ENCODE peak calls at places on chromosomes 11 and 22, in nine cellular contexts. S, Q, Z, O, B, T, W, L and Y are unnamed samples.

GRCh38 chr22:49670610-49671330 is 156.9 kb downstream of the BRD1 start:
- DNase-seq in B (no peak), S (no peak), Q (no peak), Z (no peak), W (peak), T (peak), O (peak), L (no peak), Y (no peak)

GRCh38 chr11:43681543-43681942 is 1.0 kb downstream of the HSD17B12 start:
- DNase-seq in W (no peak), T (no peak), S (no peak), Z (peak), O (no peak), Q (peak), B (no peak), L (peak), Y (no peak)

GRCh38 chr11:30463266-30463665 is 122.9 kb downstream of the MPPED2 start:
- DNase-seq in Z (no peak), L (no peak), Q (no peak), O (no peak), T (no peak), S (no peak), W (no peak), B (no peak), Y (no peak)

GRCh38 chr11:2579315-2580060 is 120.3 kb downstream of the KCNQ1OT1 start:
- DNase-seq in O (peak), Z (no peak), W (peak), T (peak), L (no peak), Q (no peak), S (no peak), B (peak), Y (no peak)

GRCh38 chr11:118448294-118448693 is 12.0 kb downstream of the KMT2A start:
- DNase-seq in S (no peak), O (no peak), B (no peak), T (no peak), W (no peak), L (peak), Q (peak), Z (no peak), Y (no peak)

GRCh38 chr11:122697636-122698167 is 42.2 kb downstream of the UBASH3B start:
- DNase-seq in T (no peak), W (no peak), Z (no peak), Q (peak), B (peak), O (no peak), S (no peak), L (peak), Y (no peak)

GRCh38 chr11:104120493-104121200 is 43.3 kb downstream of the PDGFD start:
- DNase-seq in S (no peak), W (no peak), O (no peak), L (no peak), Z (peak), Q (no peak), T (no peak), B (no peak), Y (no peak)

GRCh38 chr11:85823816-85824215 is 12.9 kb upstream of the SYTL2 start:
- DNase-seq in B (no peak), S (no peak), Z (no peak), L (peak), O (no peak), W (no peak), T (no peak), Q (no peak), Y (no peak)

GRCh38 chr11:1125803-1126202 is 31.9 kb upstream of the MUC5AC start:
- DNase-seq in Z (no peak), Q (no peak), W (no peak), S (no peak), O (no peak), L (no peak), B (peak), T (no peak), Y (no peak)

GRCh38 chr22:48926663-48927062 is 901.0 kb downstream of the BRD1 start:
- DNase-seq in Z (no peak), Q (no peak), T (no peak), S (no peak), B (no peak), L (no peak), W (no peak), O (no peak), Y (no peak)

GRCh38 chr22:17638182-17638431 is 450 bp upstream of the BCL2L13 start:
- DNase-seq in Q (no peak), S (no peak), L (no peak), Z (no peak), T (no peak), B (peak), O (no peak), W (peak), Y (no peak)

GRCh38 chr11:9565822-9566560 is 7.5 kb upstream of the WEE1 start:
- DNase-seq in L (peak), Z (peak), O (no peak), T (peak), B (peak), S (peak), Q (peak), W (peak), Y (peak)

GRCh38 chr22:47567741-47568140 is 805.3 kb downstream of the TBC1D22A start:
- DNase-seq in Q (no peak), B (no peak), Z (no peak), O (no peak), S (no peak), T (no peak), L (no peak), W (no peak), Y (no peak)

GRCh38 chr11:83863272-83863671 is 577.1 kb upstream of the CCDC90B start:
- DNase-seq in O (no peak), W (no peak), L (no peak), Z (no peak), B (no peak), T (no peak), Q (no peak), S (no peak), Y (no peak)

GRCh38 chr11:130145975-130146776 is 13.4 kb upstream of the ST14 start:
- DNase-seq in T (peak), Q (no peak), W (no peak), B (no peak), L (no peak), Z (peak), S (peak), O (peak), Y (no peak)

GRCh38 chr11:73404048-73404447 is 27.8 kb downstream of the RELT start:
- DNase-seq in B (peak), L (peak), W (peak), T (peak), O (peak), Z (peak), S (peak), Q (peak), Y (no peak)

GRCh38 chr11:86150826-86151187 is 81.9 kb upstream of the PICALM start:
- DNase-seq in O (no peak), Q (peak), T (no peak), L (no peak), W (no peak), B (no peak), S (no peak), Z (no peak), Y (no peak)

GRCh38 chr11:92152245-92152644 is 72.4 kb upstream of the FAT3 start:
- DNase-seq in B (no peak), S (no peak), O (no peak), Z (peak), L (no peak), Q (no peak), W (no peak), T (no peak), Y (no peak)

GRCh38 chr11:128905345-128906184 is 14.4 kb downstream of the KCNJ5 start:
- DNase-seq in L (peak), Z (peak), Q (peak), W (no peak), O (peak), T (no peak), B (no peak), S (peak), Y (no peak)
- TF ChIP-seq CTCF in L (peak), Z (peak), Q (peak), W (peak), O (peak), T (no peak), B (peak), S (peak), Y (peak)

GRCh38 chr11:116849491-116849890 is 12.1 kb upstream of the APOA1 start:
- DNase-seq in T (no peak), Q (no peak), S (no peak), O (no peak), Z (no peak), B (no peak), L (no peak), W (no peak), Y (no peak)

GRCh38 chr11:116849060-116849459 is 11.6 kb upstream of the APOA1 start:
- DNase-seq in L (no peak), S (no peak), T (no peak), O (no peak), Z (no peak), B (no peak), Q (no peak), W (no peak), Y (no peak)

GRCh38 chr11:116853461-116854073 is 16.1 kb upstream of the APOA1 start:
- DNase-seq in O (no peak), L (peak), Z (no peak), T (no peak), S (peak), Q (peak), B (no peak), W (no peak), Y (peak)

GRCh38 chr11:116852261-116853125 is 15.1 kb upstream of the APOA1 start:
- DNase-seq in Z (no peak), S (no peak), Q (peak), L (peak), W (no peak), O (no peak), T (peak), B (no peak), Y (no peak)

DNA sequence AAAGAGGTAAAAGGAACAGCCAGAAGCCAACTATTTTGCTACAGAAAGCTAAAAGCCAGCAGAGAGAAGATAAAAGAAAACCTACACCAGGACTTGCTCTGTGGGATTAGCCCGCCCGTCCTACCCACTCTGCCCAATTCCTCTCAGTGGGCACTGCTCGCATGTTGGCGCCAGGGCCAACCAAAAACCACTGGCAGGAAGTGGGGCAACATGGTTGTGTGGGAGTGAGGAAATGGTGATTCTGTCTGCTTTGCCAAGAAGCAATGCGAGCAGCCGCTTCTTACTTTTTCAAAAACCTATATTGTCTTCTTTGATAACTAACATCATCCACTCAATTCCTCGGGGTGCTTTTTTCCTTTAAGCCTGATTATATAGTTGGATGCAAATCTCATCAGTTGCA is 14.2 kb upstream of the APOA1 start:
- DNase-seq in B (no peak), W (no peak), S (no peak), Z (no peak), L (no peak), O (peak), Q (peak), T (peak), Y (no peak)
- H3K27ac ChIP-seq in B (no peak), W (no peak), S (no peak), Z (no peak), L (no peak), O (no peak), Q (no peak), T (no peak), Y (peak)

GRCh38 chr11:65625628-65626342 is 10.2 kb downstream of the PCNX3 start:
- DNase-seq in L (no peak), O (peak), B (peak), Z (peak), Q (peak), S (no peak), W (peak), T (no peak), Y (no peak)
- TF ChIP-seq CTCF in L (peak), O (peak), B (peak), Z (peak), Q (peak), S (peak), W (peak), T (peak), Y (peak)

GRCh38 chr22:24011735-24012068 is 598 bp downstream of the CABIN1 start:
- DNase-seq in O (no peak), T (no peak), W (peak), Q (no peak), L (no peak), B (no peak), Z (no peak), S (no peak), Y (no peak)
- H3K27ac ChIP-seq in O (peak), T (peak), W (peak), Q (peak), L (peak), B (peak), Z (peak), S (peak), Y (no peak)

DNA sequence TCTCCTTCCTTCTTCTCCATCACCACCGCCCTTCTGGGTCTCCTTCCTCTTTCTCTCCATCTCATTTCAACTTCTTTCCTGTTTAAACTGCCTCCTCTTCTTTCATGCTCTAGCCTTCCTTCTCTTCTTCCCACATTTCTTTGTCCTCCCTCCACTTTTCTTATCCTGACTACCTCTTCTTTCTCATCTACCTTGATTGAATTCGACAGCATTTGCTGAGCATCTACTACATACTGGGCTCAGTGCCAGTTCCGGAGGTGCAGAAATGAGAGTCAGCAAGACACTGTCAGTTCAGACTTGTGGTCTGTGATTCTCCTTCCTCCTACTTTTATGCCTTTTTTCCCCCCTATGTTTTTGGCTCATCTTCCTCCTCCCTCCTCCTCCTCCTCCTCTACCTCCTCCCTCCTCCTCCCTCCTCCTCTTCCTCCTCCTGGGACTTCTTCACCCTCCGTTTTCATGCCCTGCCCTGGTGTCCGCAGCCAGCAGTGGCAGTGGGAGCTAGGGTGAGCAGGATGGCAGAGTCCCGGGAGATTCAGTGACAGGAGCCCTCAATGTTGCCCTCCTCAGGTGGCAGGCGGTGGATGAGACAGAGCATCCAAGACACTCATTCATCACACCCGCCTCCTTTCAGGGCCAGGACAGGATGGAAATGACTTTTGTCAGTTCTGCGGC is 146.0 kb upstream of the SEZ6L start:
- DNase-seq in W (no peak), B (no peak), T (no peak), Z (no peak), Q (no peak), L (no peak), S (no peak), O (no peak), Y (no peak)
- TF ChIP-seq CTCF in W (peak), B (no peak), T (no peak), Z (no peak), Q (no peak), L (no peak), S (no peak), O (no peak), Y (no peak)